ENCODE peak calls at places on chromosome X, in five cellular contexts. F is nephron progenitor cell, W is H4, A is HS-5, P is foreskin keratinocyte. G is an unnamed sample.

GRCh38 chrX:107894038-107894437 is 68.4 kb downstream of the MID2 start:
- DNase-seq in F (peak), W (peak), A (peak), P (peak), G (peak)

GRCh38 chrX:144293229-144293628 is 409.4 kb downstream of the UBE2NL start:
- DNase-seq in F (no peak), W (no peak), A (no peak), P (no peak), G (no peak)

GRCh38 chrX:118976599-118977340 is 2.4 kb downstream of the LONRF3 start:
- DNase-seq in F (peak), W (peak), A (no peak), P (no peak), G (peak)

GRCh38 chrX:12999422-12999821 is 24.5 kb downstream of the TMSB4X start:
- DNase-seq in F (no peak), W (no peak), A (no peak), P (no peak), G (no peak)

GRCh38 chrX:38375888-38376287 is 23.5 kb downstream of the OTC start:
- DNase-seq in F (no peak), W (no peak), A (no peak), P (peak), G (peak)

GRCh38 chrX:141989802-141990201 is 86.1 kb downstream of the MAGEC1 start:
- DNase-seq in F (no peak), W (peak), A (peak), P (peak), G (no peak)

GRCh38 chrX:119398974-119399771 is at the start of gene SLC25A43:
- DNase-seq in F (peak), W (no peak), A (no peak), P (no peak), G (peak)

GRCh38 chrX:68823413-68824151 is 5.2 kb upstream of the EFNB1 start:
- DNase-seq in F (no peak), W (no peak), A (no peak), P (no peak), G (no peak)

GRCh38 chrX:46838974-46839480 is 2.2 kb downstream of the RP2 start:
- DNase-seq in F (no peak), W (no peak), A (no peak), P (no peak), G (no peak)

GRCh38 chrX:9677098-9677739 is 88.4 kb downstream of the GPR143 start:
- DNase-seq in F (no peak), W (no peak), A (no peak), P (peak), G (no peak)

GRCh38 chrX:17028381-17028780 is 81.9 kb downstream of the REPS2 start:
- DNase-seq in F (no peak), W (no peak), A (no peak), P (no peak), G (no peak)